ENCODE peak calls at places on chromosome 6, in seven cellular contexts. One of them, this sample, is unnamed.

GRCh38 chr6:26017567-26017966 is 55.0 kb downstream of the TRIM38 start:
- DNase-seq in central memory CD4-positive, alpha-beta T cell: peak
- DNase-seq in GM20000: peak
- DNase-seq in activated gamma-delta T cell treated with Interleukin-2 at 50 U/mL for 16 hours: peak
- DNase-seq in HuH-7: no peak
- DNase-seq in activated T-helper 9 cell treated with anti-CD3 and anti-CD28 coated beads, Interleukin-2, amount 50 U/mL, for 16 hours: peak
- DNase-seq in activated effector memory CD4-positive, alpha-beta T cell treated with anti-CD3 and anti-CD28 coated beads, Interleukin-2, amount 50 U/mL, for 16 hours: peak
- DNase-seq in this sample: no peak

GRCh38 chr6:74671558-74672025 is 534.3 kb downstream of the COL12A1 start:
- DNase-seq in central memory CD4-positive, alpha-beta T cell: no peak
- DNase-seq in GM20000: no peak
- DNase-seq in activated gamma-delta T cell treated with Interleukin-2 at 50 U/mL for 16 hours: no peak
- DNase-seq in HuH-7: no peak
- DNase-seq in activated T-helper 9 cell treated with anti-CD3 and anti-CD28 coated beads, Interleukin-2, amount 50 U/mL, for 16 hours: no peak
- DNase-seq in activated effector memory CD4-positive, alpha-beta T cell treated with anti-CD3 and anti-CD28 coated beads, Interleukin-2, amount 50 U/mL, for 16 hours: no peak
- DNase-seq in this sample: no peak

GRCh38 chr6:170405311-170405975 is 98.9 kb downstream of the FAM120B start:
- DNase-seq in central memory CD4-positive, alpha-beta T cell: no peak
- DNase-seq in GM20000: no peak
- DNase-seq in activated gamma-delta T cell treated with Interleukin-2 at 50 U/mL for 16 hours: no peak
- DNase-seq in HuH-7: no peak
- DNase-seq in activated T-helper 9 cell treated with anti-CD3 and anti-CD28 coated beads, Interleukin-2, amount 50 U/mL, for 16 hours: no peak
- DNase-seq in activated effector memory CD4-positive, alpha-beta T cell treated with anti-CD3 and anti-CD28 coated beads, Interleukin-2, amount 50 U/mL, for 16 hours: no peak
- DNase-seq in this sample: no peak

GRCh38 chr6:162684961-162685360 is 42.6 kb downstream of the PRKN start:
- DNase-seq in central memory CD4-positive, alpha-beta T cell: no peak
- DNase-seq in GM20000: no peak
- DNase-seq in activated gamma-delta T cell treated with Interleukin-2 at 50 U/mL for 16 hours: no peak
- DNase-seq in HuH-7: no peak
- DNase-seq in activated T-helper 9 cell treated with anti-CD3 and anti-CD28 coated beads, Interleukin-2, amount 50 U/mL, for 16 hours: no peak
- DNase-seq in activated effector memory CD4-positive, alpha-beta T cell treated with anti-CD3 and anti-CD28 coated beads, Interleukin-2, amount 50 U/mL, for 16 hours: no peak
- DNase-seq in this sample: no peak

GRCh38 chr6:116268589-116269293 is 11.0 kb downstream of the TSPYL1 start:
- DNase-seq in central memory CD4-positive, alpha-beta T cell: peak
- DNase-seq in GM20000: peak
- DNase-seq in activated gamma-delta T cell treated with Interleukin-2 at 50 U/mL for 16 hours: no peak
- DNase-seq in HuH-7: peak
- DNase-seq in activated T-helper 9 cell treated with anti-CD3 and anti-CD28 coated beads, Interleukin-2, amount 50 U/mL, for 16 hours: no peak
- DNase-seq in activated effector memory CD4-positive, alpha-beta T cell treated with anti-CD3 and anti-CD28 coated beads, Interleukin-2, amount 50 U/mL, for 16 hours: no peak
- DNase-seq in this sample: peak

GRCh38 chr6:160911949-160912348 is 79.6 kb upstream of the MAP3K4 start:
- DNase-seq in central memory CD4-positive, alpha-beta T cell: no peak
- DNase-seq in GM20000: no peak
- DNase-seq in activated gamma-delta T cell treated with Interleukin-2 at 50 U/mL for 16 hours: no peak
- DNase-seq in HuH-7: no peak
- DNase-seq in activated T-helper 9 cell treated with anti-CD3 and anti-CD28 coated beads, Interleukin-2, amount 50 U/mL, for 16 hours: no peak
- DNase-seq in activated effector memory CD4-positive, alpha-beta T cell treated with anti-CD3 and anti-CD28 coated beads, Interleukin-2, amount 50 U/mL, for 16 hours: no peak
- DNase-seq in this sample: no peak

GRCh38 chr6:147132889-147133288 is 71.3 kb upstream of the STXBP5 start:
- DNase-seq in central memory CD4-positive, alpha-beta T cell: no peak
- DNase-seq in GM20000: no peak
- DNase-seq in activated gamma-delta T cell treated with Interleukin-2 at 50 U/mL for 16 hours: no peak
- DNase-seq in HuH-7: no peak
- DNase-seq in activated T-helper 9 cell treated with anti-CD3 and anti-CD28 coated beads, Interleukin-2, amount 50 U/mL, for 16 hours: no peak
- DNase-seq in activated effector memory CD4-positive, alpha-beta T cell treated with anti-CD3 and anti-CD28 coated beads, Interleukin-2, amount 50 U/mL, for 16 hours: no peak
- DNase-seq in this sample: no peak

GRCh38 chr6:13624871-13625288 is 9.7 kb downstream of the NOL7 start:
- DNase-seq in central memory CD4-positive, alpha-beta T cell: peak
- DNase-seq in GM20000: peak
- DNase-seq in activated gamma-delta T cell treated with Interleukin-2 at 50 U/mL for 16 hours: no peak
- DNase-seq in HuH-7: peak
- DNase-seq in activated T-helper 9 cell treated with anti-CD3 and anti-CD28 coated beads, Interleukin-2, amount 50 U/mL, for 16 hours: no peak
- DNase-seq in activated effector memory CD4-positive, alpha-beta T cell treated with anti-CD3 and anti-CD28 coated beads, Interleukin-2, amount 50 U/mL, for 16 hours: no peak
- DNase-seq in this sample: peak

GRCh38 chr6:2448826-2449571 is 203.6 kb upstream of the GMDS start:
- DNase-seq in central memory CD4-positive, alpha-beta T cell: no peak
- DNase-seq in GM20000: peak
- DNase-seq in activated gamma-delta T cell treated with Interleukin-2 at 50 U/mL for 16 hours: no peak
- DNase-seq in HuH-7: peak
- DNase-seq in activated T-helper 9 cell treated with anti-CD3 and anti-CD28 coated beads, Interleukin-2, amount 50 U/mL, for 16 hours: no peak
- DNase-seq in activated effector memory CD4-positive, alpha-beta T cell treated with anti-CD3 and anti-CD28 coated beads, Interleukin-2, amount 50 U/mL, for 16 hours: no peak
- DNase-seq in this sample: peak

GRCh38 chr6:149122850-149123821 is 194.4 kb upstream of the TAB2 start:
- DNase-seq in central memory CD4-positive, alpha-beta T cell: no peak
- DNase-seq in GM20000: no peak
- DNase-seq in activated gamma-delta T cell treated with Interleukin-2 at 50 U/mL for 16 hours: no peak
- DNase-seq in HuH-7: no peak
- DNase-seq in activated T-helper 9 cell treated with anti-CD3 and anti-CD28 coated beads, Interleukin-2, amount 50 U/mL, for 16 hours: no peak
- DNase-seq in activated effector memory CD4-positive, alpha-beta T cell treated with anti-CD3 and anti-CD28 coated beads, Interleukin-2, amount 50 U/mL, for 16 hours: no peak
- DNase-seq in this sample: no peak

GRCh38 chr6:119148102-119148824 is 69.8 kb upstream of the FAM184A start:
- DNase-seq in central memory CD4-positive, alpha-beta T cell: no peak
- DNase-seq in GM20000: peak
- DNase-seq in activated gamma-delta T cell treated with Interleukin-2 at 50 U/mL for 16 hours: no peak
- DNase-seq in HuH-7: peak
- DNase-seq in activated T-helper 9 cell treated with anti-CD3 and anti-CD28 coated beads, Interleukin-2, amount 50 U/mL, for 16 hours: no peak
- DNase-seq in activated effector memory CD4-positive, alpha-beta T cell treated with anti-CD3 and anti-CD28 coated beads, Interleukin-2, amount 50 U/mL, for 16 hours: no peak
- DNase-seq in this sample: no peak

GRCh38 chr6:56046576-56046975 is 171.2 kb upstream of the BMP5 start:
- DNase-seq in central memory CD4-positive, alpha-beta T cell: no peak
- DNase-seq in GM20000: no peak
- DNase-seq in activated gamma-delta T cell treated with Interleukin-2 at 50 U/mL for 16 hours: no peak
- DNase-seq in HuH-7: no peak
- DNase-seq in activated T-helper 9 cell treated with anti-CD3 and anti-CD28 coated beads, Interleukin-2, amount 50 U/mL, for 16 hours: no peak
- DNase-seq in activated effector memory CD4-positive, alpha-beta T cell treated with anti-CD3 and anti-CD28 coated beads, Interleukin-2, amount 50 U/mL, for 16 hours: no peak
- DNase-seq in this sample: no peak

GRCh38 chr6:35216832-35217811 is 3.4 kb downstream of the SCUBE3 start:
- DNase-seq in central memory CD4-positive, alpha-beta T cell: no peak
- DNase-seq in GM20000: no peak
- DNase-seq in activated gamma-delta T cell treated with Interleukin-2 at 50 U/mL for 16 hours: no peak
- DNase-seq in HuH-7: peak
- DNase-seq in activated T-helper 9 cell treated with anti-CD3 and anti-CD28 coated beads, Interleukin-2, amount 50 U/mL, for 16 hours: no peak
- DNase-seq in activated effector memory CD4-positive, alpha-beta T cell treated with anti-CD3 and anti-CD28 coated beads, Interleukin-2, amount 50 U/mL, for 16 hours: no peak
- DNase-seq in this sample: no peak

GRCh38 chr6:6696867-6697531 is 108.5 kb downstream of the LY86 start:
- DNase-seq in central memory CD4-positive, alpha-beta T cell: no peak
- DNase-seq in GM20000: peak
- DNase-seq in activated gamma-delta T cell treated with Interleukin-2 at 50 U/mL for 16 hours: no peak
- DNase-seq in HuH-7: peak
- DNase-seq in activated T-helper 9 cell treated with anti-CD3 and anti-CD28 coated beads, Interleukin-2, amount 50 U/mL, for 16 hours: no peak
- DNase-seq in activated effector memory CD4-positive, alpha-beta T cell treated with anti-CD3 and anti-CD28 coated beads, Interleukin-2, amount 50 U/mL, for 16 hours: no peak
- DNase-seq in this sample: no peak

GRCh38 chr6:150567360-150567759 is 32.3 kb upstream of the PLEKHG1 start:
- DNase-seq in central memory CD4-positive, alpha-beta T cell: no peak
- DNase-seq in GM20000: no peak
- DNase-seq in activated gamma-delta T cell treated with Interleukin-2 at 50 U/mL for 16 hours: no peak
- DNase-seq in HuH-7: peak
- DNase-seq in activated T-helper 9 cell treated with anti-CD3 and anti-CD28 coated beads, Interleukin-2, amount 50 U/mL, for 16 hours: no peak
- DNase-seq in activated effector memory CD4-positive, alpha-beta T cell treated with anti-CD3 and anti-CD28 coated beads, Interleukin-2, amount 50 U/mL, for 16 hours: no peak
- DNase-seq in this sample: no peak

GRCh38 chr6:119929121-119929520 is 579.6 kb upstream of the MAN1A1 start:
- DNase-seq in central memory CD4-positive, alpha-beta T cell: no peak
- DNase-seq in GM20000: no peak
- DNase-seq in activated gamma-delta T cell treated with Interleukin-2 at 50 U/mL for 16 hours: no peak
- DNase-seq in HuH-7: no peak
- DNase-seq in activated T-helper 9 cell treated with anti-CD3 and anti-CD28 coated beads, Interleukin-2, amount 50 U/mL, for 16 hours: no peak
- DNase-seq in activated effector memory CD4-positive, alpha-beta T cell treated with anti-CD3 and anti-CD28 coated beads, Interleukin-2, amount 50 U/mL, for 16 hours: no peak
- DNase-seq in this sample: no peak

GRCh38 chr6:105135056-105135455 is 44.8 kb downstream of the POPDC3 start:
- DNase-seq in central memory CD4-positive, alpha-beta T cell: no peak
- DNase-seq in GM20000: no peak
- DNase-seq in activated gamma-delta T cell treated with Interleukin-2 at 50 U/mL for 16 hours: no peak
- DNase-seq in HuH-7: peak
- DNase-seq in activated T-helper 9 cell treated with anti-CD3 and anti-CD28 coated beads, Interleukin-2, amount 50 U/mL, for 16 hours: no peak
- DNase-seq in activated effector memory CD4-positive, alpha-beta T cell treated with anti-CD3 and anti-CD28 coated beads, Interleukin-2, amount 50 U/mL, for 16 hours: no peak
- DNase-seq in this sample: no peak

GRCh38 chr6:56661298-56661697 is 18.6 kb upstream of the DST start:
- DNase-seq in central memory CD4-positive, alpha-beta T cell: no peak
- DNase-seq in GM20000: no peak
- DNase-seq in activated gamma-delta T cell treated with Interleukin-2 at 50 U/mL for 16 hours: no peak
- DNase-seq in HuH-7: no peak
- DNase-seq in activated T-helper 9 cell treated with anti-CD3 and anti-CD28 coated beads, Interleukin-2, amount 50 U/mL, for 16 hours: no peak
- DNase-seq in activated effector memory CD4-positive, alpha-beta T cell treated with anti-CD3 and anti-CD28 coated beads, Interleukin-2, amount 50 U/mL, for 16 hours: no peak
- DNase-seq in this sample: no peak

GRCh38 chr6:41228616-41229015 is 467 bp downstream of the TREML4 start:
- DNase-seq in central memory CD4-positive, alpha-beta T cell: no peak
- DNase-seq in GM20000: no peak
- DNase-seq in activated gamma-delta T cell treated with Interleukin-2 at 50 U/mL for 16 hours: no peak
- DNase-seq in HuH-7: no peak
- DNase-seq in activated T-helper 9 cell treated with anti-CD3 and anti-CD28 coated beads, Interleukin-2, amount 50 U/mL, for 16 hours: no peak
- DNase-seq in activated effector memory CD4-positive, alpha-beta T cell treated with anti-CD3 and anti-CD28 coated beads, Interleukin-2, amount 50 U/mL, for 16 hours: no peak
- DNase-seq in this sample: no peak

GRCh38 chr6:161476711-161477110 is 202.8 kb upstream of the AGPAT4 start:
- DNase-seq in central memory CD4-positive, alpha-beta T cell: no peak
- DNase-seq in GM20000: no peak
- DNase-seq in activated gamma-delta T cell treated with Interleukin-2 at 50 U/mL for 16 hours: no peak
- DNase-seq in HuH-7: no peak
- DNase-seq in activated T-helper 9 cell treated with anti-CD3 and anti-CD28 coated beads, Interleukin-2, amount 50 U/mL, for 16 hours: no peak
- DNase-seq in activated effector memory CD4-positive, alpha-beta T cell treated with anti-CD3 and anti-CD28 coated beads, Interleukin-2, amount 50 U/mL, for 16 hours: no peak
- DNase-seq in this sample: no peak

GRCh38 chr6:30322527-30323501 is 3.9 kb upstream of the TRIM39 start:
- DNase-seq in central memory CD4-positive, alpha-beta T cell: no peak
- DNase-seq in GM20000: no peak
- DNase-seq in activated gamma-delta T cell treated with Interleukin-2 at 50 U/mL for 16 hours: no peak
- DNase-seq in HuH-7: no peak
- DNase-seq in activated T-helper 9 cell treated with anti-CD3 and anti-CD28 coated beads, Interleukin-2, amount 50 U/mL, for 16 hours: peak
- DNase-seq in activated effector memory CD4-positive, alpha-beta T cell treated with anti-CD3 and anti-CD28 coated beads, Interleukin-2, amount 50 U/mL, for 16 hours: peak
- DNase-seq in this sample: no peak

GRCh38 chr6:3899061-3899460 is 49.9 kb downstream of the FAM50B start:
- DNase-seq in central memory CD4-positive, alpha-beta T cell: no peak
- DNase-seq in GM20000: no peak
- DNase-seq in activated gamma-delta T cell treated with Interleukin-2 at 50 U/mL for 16 hours: no peak
- DNase-seq in HuH-7: no peak
- DNase-seq in activated T-helper 9 cell treated with anti-CD3 and anti-CD28 coated beads, Interleukin-2, amount 50 U/mL, for 16 hours: no peak
- DNase-seq in activated effector memory CD4-positive, alpha-beta T cell treated with anti-CD3 and anti-CD28 coated beads, Interleukin-2, amount 50 U/mL, for 16 hours: no peak
- DNase-seq in this sample: no peak

GRCh38 chr6:82248233-82248735 is 740 bp upstream of the IBTK start:
- DNase-seq in central memory CD4-positive, alpha-beta T cell: no peak
- DNase-seq in GM20000: peak
- DNase-seq in activated gamma-delta T cell treated with Interleukin-2 at 50 U/mL for 16 hours: no peak
- DNase-seq in HuH-7: peak
- DNase-seq in activated T-helper 9 cell treated with anti-CD3 and anti-CD28 coated beads, Interleukin-2, amount 50 U/mL, for 16 hours: no peak
- DNase-seq in activated effector memory CD4-positive, alpha-beta T cell treated with anti-CD3 and anti-CD28 coated beads, Interleukin-2, amount 50 U/mL, for 16 hours: no peak
- DNase-seq in this sample: no peak

GRCh38 chr6:33912177-33912576 is 108.4 kb upstream of the MLN start:
- DNase-seq in central memory CD4-positive, alpha-beta T cell: no peak
- DNase-seq in GM20000: no peak
- DNase-seq in activated gamma-delta T cell treated with Interleukin-2 at 50 U/mL for 16 hours: no peak
- DNase-seq in HuH-7: no peak
- DNase-seq in activated T-helper 9 cell treated with anti-CD3 and anti-CD28 coated beads, Interleukin-2, amount 50 U/mL, for 16 hours: no peak
- DNase-seq in activated effector memory CD4-positive, alpha-beta T cell treated with anti-CD3 and anti-CD28 coated beads, Interleukin-2, amount 50 U/mL, for 16 hours: no peak
- DNase-seq in this sample: no peak

GRCh38 chr6:116101298-116101718 is 655 bp downstream of the NT5DC1 start:
- DNase-seq in central memory CD4-positive, alpha-beta T cell: no peak
- DNase-seq in GM20000: no peak
- DNase-seq in activated gamma-delta T cell treated with Interleukin-2 at 50 U/mL for 16 hours: no peak
- DNase-seq in HuH-7: no peak
- DNase-seq in activated T-helper 9 cell treated with anti-CD3 and anti-CD28 coated beads, Interleukin-2, amount 50 U/mL, for 16 hours: no peak
- DNase-seq in activated effector memory CD4-positive, alpha-beta T cell treated with anti-CD3 and anti-CD28 coated beads, Interleukin-2, amount 50 U/mL, for 16 hours: no peak
- DNase-seq in this sample: no peak

GRCh38 chr6:48067148-48067709 is 43.8 kb downstream of the PTCHD4 start:
- DNase-seq in central memory CD4-positive, alpha-beta T cell: no peak
- DNase-seq in GM20000: no peak
- DNase-seq in activated gamma-delta T cell treated with Interleukin-2 at 50 U/mL for 16 hours: no peak
- DNase-seq in HuH-7: no peak
- DNase-seq in activated T-helper 9 cell treated with anti-CD3 and anti-CD28 coated beads, Interleukin-2, amount 50 U/mL, for 16 hours: no peak
- DNase-seq in activated effector memory CD4-positive, alpha-beta T cell treated with anti-CD3 and anti-CD28 coated beads, Interleukin-2, amount 50 U/mL, for 16 hours: no peak
- DNase-seq in this sample: no peak